ENCODE peak calls at places on chromosomes 16 and 17, in five cellular contexts. S is stomach, D is heart right ventricle, U is PC-9, Z is mesothelial cell of epicardium. B is an unnamed sample.

GRCh38 chr16:31128711-31129567 is 6.6 kb downstream of the PRSS8 start:
- DNase-seq in D (no peak), Z (no peak), S (peak), U (peak), B (peak)

GRCh38 chr16:22267764-22268163 is 29.4 kb upstream of the POLR3E start:
- DNase-seq in S (no peak), D (no peak), U (no peak), Z (no peak), B (no peak)

GRCh38 chr17:62692721-62693431 is 65.4 kb downstream of the MRC2 start:
- DNase-seq in D (no peak), S (no peak), U (no peak), Z (no peak), B (peak)

GRCh38 chr17:16551878-16552636 is 16.9 kb downstream of the ZNF287 start:
- DNase-seq in D (no peak), Z (no peak), S (no peak), U (no peak), B (no peak)

GRCh38 chr17:82941021-82942001 is 101.5 kb upstream of the ZNF750 start:
- DNase-seq in D (no peak), U (no peak), S (no peak), Z (no peak), B (no peak)

GRCh38 chr16:49019081-49019633 is 262.5 kb downstream of the CBLN1 start:
- DNase-seq in U (no peak), D (no peak), Z (no peak), S (no peak), B (no peak)

GRCh38 chr16:89396156-89396555 is 94.2 kb downstream of the ANKRD11 start:
- DNase-seq in U (no peak), Z (no peak), D (no peak), S (no peak), B (no peak)

GRCh38 chr17:7850970-7851437 is 3.9 kb upstream of the TMEM88 start:
- DNase-seq in S (no peak), D (peak), Z (no peak), U (no peak), B (no peak)

GRCh38 chr16:30998852-30999761 is 11.3 kb downstream of the STX1B start:
- DNase-seq in S (no peak), Z (no peak), D (no peak), U (no peak), B (no peak)

GRCh38 chr17:81414751-81415516 is 19.7 kb downstream of the BAHCC1 start:
- DNase-seq in S (no peak), U (no peak), Z (no peak), D (no peak), B (no peak)

DNA sequence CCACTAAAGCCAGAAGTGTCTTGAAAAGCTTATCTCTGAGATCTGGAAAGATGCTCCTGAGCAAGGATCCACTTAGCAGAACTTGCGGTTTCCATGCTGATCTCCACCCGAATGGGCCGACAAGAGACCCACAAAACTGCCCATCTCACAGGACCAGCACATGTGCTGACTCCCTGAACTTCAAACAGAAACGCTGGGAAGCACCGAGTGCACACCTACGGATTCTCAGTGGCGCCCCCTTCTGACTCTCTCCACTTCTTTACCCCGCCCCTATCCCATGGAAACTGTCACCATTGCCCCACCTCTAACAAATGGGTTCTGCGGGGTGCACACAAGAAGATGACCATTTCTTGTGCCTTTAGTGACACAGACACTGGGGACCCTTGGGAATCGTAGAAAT is 21.4 kb downstream of the CDRT4 start:
- DNase-seq in Z (no peak), D (no peak), U (no peak), S (no peak), B (no peak)
- TF ChIP-seq CTCF in Z (no peak), D (no peak), U (no peak), S (no peak), B (no peak)

DNA sequence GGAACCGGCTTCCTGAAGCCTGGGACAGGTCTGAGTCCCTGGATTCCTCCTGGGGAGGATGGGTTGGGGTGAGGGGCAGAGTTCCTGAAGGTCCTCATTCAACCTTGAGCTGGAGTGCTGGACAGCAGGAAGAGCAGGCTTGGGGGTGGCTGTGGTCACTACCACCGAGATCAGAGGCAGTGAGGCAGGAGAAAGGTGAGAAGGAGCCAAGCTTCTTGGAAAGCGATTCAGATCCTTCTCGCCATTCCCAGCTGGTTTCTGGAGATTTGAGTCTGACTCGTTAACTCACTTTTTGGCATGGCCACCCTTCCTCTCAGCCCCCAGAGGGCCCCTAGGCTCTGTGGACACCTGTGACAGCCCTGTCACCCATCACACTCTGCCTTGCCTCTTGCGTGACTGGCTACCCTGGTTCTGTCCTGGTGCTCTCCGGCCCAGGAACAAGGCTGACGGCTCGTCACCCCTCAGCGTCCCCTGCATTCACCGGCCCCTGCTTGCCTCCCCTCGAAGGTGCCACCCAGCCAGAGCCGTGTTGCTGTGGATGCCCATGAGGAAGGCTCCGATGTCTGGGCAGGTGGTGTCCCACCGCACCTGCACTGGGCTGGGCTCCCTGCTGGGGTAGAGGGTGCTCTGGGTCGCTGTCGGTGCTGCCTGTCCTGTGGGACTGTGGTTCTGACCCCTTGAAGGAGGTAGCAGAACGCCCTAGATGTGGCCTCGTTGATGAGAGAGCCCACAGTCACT is 9.7 kb upstream of the TIMP2 start:
- DNase-seq in Z (no peak), D (no peak), U (no peak), S (no peak), B (no peak)
- TF ChIP-seq CTCF in Z (no peak), D (no peak), U (no peak), S (no peak), B (no peak)

GRCh38 chr16:10561001-10561400 is 19.4 kb downstream of the EMP2 start:
- DNase-seq in U (no peak), Z (no peak), S (no peak), D (no peak), B (no peak)
- TF ChIP-seq CTCF in U (no peak), Z (no peak), S (no peak), D (no peak), B (no peak)

GRCh38 chr17:41486809-41487530 is 2.7 kb downstream of the KRT36 start:
- DNase-seq in Z (no peak), S (peak), U (no peak), D (no peak), B (peak)
- TF ChIP-seq CTCF in Z (no peak), S (no peak), U (peak), D (peak), B (peak)

GRCh38 chr17:34436607-34437006 is 73.6 kb upstream of the CCL1 start:
- DNase-seq in U (no peak), Z (no peak), S (no peak), D (no peak), B (no peak)
- TF ChIP-seq CTCF in U (no peak), Z (no peak), S (no peak), D (no peak), B (no peak)

GRCh38 chr17:10117085-10117484 is 81.3 kb downstream of the GAS7 start:
- DNase-seq in D (no peak), S (no peak), U (no peak), Z (no peak), B (no peak)

GRCh38 chr17:10116267-10116666 is 82.1 kb downstream of the GAS7 start:
- DNase-seq in S (no peak), U (no peak), D (no peak), Z (no peak), B (no peak)

GRCh38 chr17:10118788-10119130 is 79.6 kb downstream of the GAS7 start:
- DNase-seq in S (no peak), U (no peak), D (no peak), Z (no peak), B (no peak)

GRCh38 chr17:10116676-10117075 is 81.7 kb downstream of the GAS7 start:
- DNase-seq in D (no peak), U (no peak), Z (no peak), S (no peak), B (no peak)

DNA sequence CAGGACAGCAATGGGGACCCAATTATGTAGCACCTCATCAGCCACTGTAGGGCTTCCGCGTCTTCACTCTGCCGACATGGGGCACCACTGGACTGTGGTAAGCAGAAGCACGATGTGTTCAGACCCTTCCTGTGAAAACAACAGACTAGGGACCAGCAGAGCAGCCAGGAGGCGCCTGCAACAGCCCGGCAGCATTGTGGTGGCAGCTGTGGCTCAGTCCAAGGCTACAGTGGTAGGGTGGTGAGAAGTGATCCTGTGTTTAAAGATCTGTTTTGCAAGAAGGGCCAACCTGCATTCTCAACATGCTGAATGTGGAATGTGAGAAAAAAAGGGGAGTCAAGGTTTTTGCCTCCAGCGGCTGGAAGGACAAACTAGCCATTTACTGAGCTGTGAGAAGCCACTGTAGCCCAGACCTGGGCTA is 80.8 kb downstream of the GAS7 start:
- DNase-seq in U (no peak), D (no peak), S (no peak), Z (no peak), B (no peak)
- TF ChIP-seq CTCF in U (no peak), D (peak), S (no peak), Z (no peak), B (no peak)

GRCh38 chr16:81403208-81403600 is 41.4 kb upstream of the CMIP start:
- DNase-seq in D (no peak), U (no peak), Z (no peak), S (no peak), B (no peak)

GRCh38 chr16:81409016-81409556 is 35.5 kb upstream of the CMIP start:
- DNase-seq in Z (no peak), U (no peak), S (no peak), D (no peak), B (no peak)

GRCh38 chr16:81403601-81404391 is 40.8 kb upstream of the CMIP start:
- DNase-seq in S (peak), U (peak), D (peak), Z (peak), B (peak)

GRCh38 chr16:81408409-81408950 is 36.1 kb upstream of the CMIP start:
- DNase-seq in S (no peak), Z (no peak), D (no peak), U (no peak), B (no peak)

DNA sequence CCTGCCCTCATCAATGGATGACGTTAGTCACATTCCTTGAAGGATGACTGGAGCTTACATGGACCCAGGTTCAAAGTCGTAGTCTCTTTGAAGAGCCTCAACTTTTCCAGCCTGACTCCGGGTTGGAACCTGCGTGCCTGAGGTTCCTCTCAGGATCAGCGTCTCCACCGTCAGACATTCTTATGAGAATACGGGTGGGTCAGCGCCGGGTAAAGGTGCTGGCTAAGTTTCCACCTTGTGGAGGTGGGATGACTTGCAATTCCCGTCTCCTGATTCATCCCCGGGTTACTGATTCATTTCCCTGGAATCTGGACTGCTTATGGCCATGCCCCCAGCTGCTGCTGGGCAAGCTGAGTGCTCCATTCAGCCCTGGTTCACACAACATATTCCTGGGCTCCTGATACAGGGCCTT is 38.9 kb upstream of the CMIP start:
- DNase-seq in U (peak), D (no peak), Z (no peak), S (peak), B (peak)
- TF ChIP-seq CTCF in U (no peak), D (no peak), Z (peak), S (no peak), B (peak)

B was measured in Calu3.